ENCODE peak calls at places on chromosomes 16 and 17, in nine cellular contexts. I is K562, O is body of pancreas, P is A549, T is adrenal gland, J is lower leg skin, C is heart left ventricle, Y is IMR-90, D is transverse colon. U is an unnamed sample.

GRCh38 chr17:68356949-68357455 is 65.7 kb downstream of the ARSG start:
- DNase-seq in I (no peak), O (no peak), P (no peak), T (no peak), J (no peak), C (no peak), Y (no peak), D (no peak), U (no peak)

GRCh38 chr16:56525154-56525720 is 5.4 kb upstream of the BBS2 start:
- DNase-seq in I (no peak), O (no peak), P (no peak), T (no peak), J (no peak), C (no peak), Y (peak; percentile 57), D (no peak), U (no peak)

GRCh38 chr17:33888455-33888854 is 366.6 kb upstream of the CCL2 start:
- DNase-seq in I (peak; percentile 55), O (no peak), P (no peak), T (no peak), J (no peak), C (no peak), Y (no peak), D (no peak), U (peak; percentile 66)

GRCh38 chr17:81815646-81815985 is 11.7 kb downstream of the GCGR start:
- DNase-seq in I (no peak), O (no peak), P (no peak), T (no peak), J (no peak), C (no peak), Y (no peak), D (peak; percentile 57), U (no peak)

GRCh38 chr17:76925333-76925935 is 57.2 kb downstream of the MGAT5B start:
- DNase-seq in I (no peak), O (no peak), P (no peak), T (peak; percentile 58), J (no peak), C (no peak), Y (no peak), D (no peak), U (no peak)

GRCh38 chr16:14489460-14489859 is 140.6 kb downstream of the PARN start:
- DNase-seq in I (peak; percentile 47), O (no peak), P (peak; percentile 80), T (peak; percentile 69), J (no peak), C (no peak), Y (peak; percentile 15), D (no peak), U (peak; percentile 49)

GRCh38 chr16:89922477-89922883 is 662 bp upstream of the TUBB3 start:
- DNase-seq in I (peak; percentile 53), O (peak; percentile 75), P (peak; percentile 83), T (peak; percentile 98), J (peak; percentile 63), C (peak; percentile 92), Y (peak; percentile 91), D (peak; percentile 66), U (peak; percentile 34)

GRCh38 chr17:63349478-63350000 is 96.6 kb downstream of the CYB561 start:
- DNase-seq in I (no peak), O (peak; percentile 10), P (no peak), T (no peak), J (no peak), C (no peak), Y (peak; percentile 75), D (no peak), U (no peak)

GRCh38 chr17:15490634-15491261 is 23.3 kb upstream of the CDRT4 start:
- DNase-seq in I (peak; percentile 83), O (peak; percentile 43), P (no peak), T (peak; percentile 84), J (peak; percentile 89), C (peak; percentile 86), Y (peak; percentile 76), D (peak; percentile 74), U (peak; percentile 97)

GRCh38 chr17:74429604-74430384 is 2.1 kb upstream of the GPRC5C start:
- DNase-seq in I (no peak), O (peak; percentile 76), P (no peak), T (no peak), J (peak; percentile 56), C (no peak), Y (no peak), D (peak; percentile 67), U (no peak)

GRCh38 chr17:50139950-50140885 is 10.3 kb upstream of the SAMD14 start:
- DNase-seq in I (peak; percentile 88), O (peak; percentile 79), P (peak; percentile 89), T (peak; percentile 91), J (no peak), C (peak; percentile 82), Y (peak; percentile 73), D (peak; percentile 85), U (peak; percentile 89)

GRCh38 chr17:35892091-35892637 is 12.0 kb upstream of the CCL5 start:
- DNase-seq in I (no peak), O (no peak), P (no peak), T (no peak), J (no peak), C (no peak), Y (peak; percentile 12), D (no peak), U (no peak)

GRCh38 chr17:5055543-5055942 is 20.3 kb upstream of the SLC52A1 start:
- DNase-seq in I (peak; percentile 21), O (no peak), P (no peak), T (no peak), J (no peak), C (no peak), Y (no peak), D (no peak), U (no peak)

GRCh38 chr17:7702776-7703175 is 2.2 kb upstream of the EFNB3 start:
- DNase-seq in I (no peak), O (no peak), P (no peak), T (no peak), J (no peak), C (no peak), Y (no peak), D (no peak), U (no peak)
- TF ChIP-seq POLR2A in I (no peak), O (no peak), P (no peak), T (no peak), J (no peak), C (no peak), Y (no peak), D (no peak), U (no peak)

GRCh38 chr16:84153660-84154214 is 8.6 kb downstream of the DNAAF1 start:
- DNase-seq in I (no peak), O (no peak), P (no peak), T (no peak), J (no peak), C (no peak), Y (peak; percentile 16), D (no peak), U (no peak)
- TF ChIP-seq POLR2A in I (no peak), O (no peak), P (no peak), T (no peak), J (no peak), C (no peak), Y (no peak), D (no peak), U (no peak)

GRCh38 chr17:7652659-7653343 is 2.1 kb downstream of the ATP1B2 start:
- DNase-seq in I (no peak), O (no peak), P (no peak), T (no peak), J (no peak), C (no peak), Y (no peak), D (no peak), U (no peak)

GRCh38 chr17:7654832-7655540 is 4.3 kb downstream of the ATP1B2 start:
- DNase-seq in I (no peak), O (no peak), P (no peak), T (no peak), J (no peak), C (no peak), Y (peak; percentile 44), D (no peak), U (no peak)

GRCh38 chr17:7650509-7651096 is at the start of gene ATP1B2:
- DNase-seq in I (peak; percentile 93), O (peak; percentile 81), P (peak; percentile 90), T (peak; percentile 82), J (peak; percentile 41), C (peak; percentile 77), Y (no peak), D (peak; percentile 75), U (peak; percentile 97)

GRCh38 chr17:7651959-7652658 is 1.4 kb downstream of the ATP1B2 start:
- DNase-seq in I (no peak), O (no peak), P (no peak), T (no peak), J (no peak), C (no peak), Y (no peak), D (no peak), U (peak; percentile 58)

DNA sequence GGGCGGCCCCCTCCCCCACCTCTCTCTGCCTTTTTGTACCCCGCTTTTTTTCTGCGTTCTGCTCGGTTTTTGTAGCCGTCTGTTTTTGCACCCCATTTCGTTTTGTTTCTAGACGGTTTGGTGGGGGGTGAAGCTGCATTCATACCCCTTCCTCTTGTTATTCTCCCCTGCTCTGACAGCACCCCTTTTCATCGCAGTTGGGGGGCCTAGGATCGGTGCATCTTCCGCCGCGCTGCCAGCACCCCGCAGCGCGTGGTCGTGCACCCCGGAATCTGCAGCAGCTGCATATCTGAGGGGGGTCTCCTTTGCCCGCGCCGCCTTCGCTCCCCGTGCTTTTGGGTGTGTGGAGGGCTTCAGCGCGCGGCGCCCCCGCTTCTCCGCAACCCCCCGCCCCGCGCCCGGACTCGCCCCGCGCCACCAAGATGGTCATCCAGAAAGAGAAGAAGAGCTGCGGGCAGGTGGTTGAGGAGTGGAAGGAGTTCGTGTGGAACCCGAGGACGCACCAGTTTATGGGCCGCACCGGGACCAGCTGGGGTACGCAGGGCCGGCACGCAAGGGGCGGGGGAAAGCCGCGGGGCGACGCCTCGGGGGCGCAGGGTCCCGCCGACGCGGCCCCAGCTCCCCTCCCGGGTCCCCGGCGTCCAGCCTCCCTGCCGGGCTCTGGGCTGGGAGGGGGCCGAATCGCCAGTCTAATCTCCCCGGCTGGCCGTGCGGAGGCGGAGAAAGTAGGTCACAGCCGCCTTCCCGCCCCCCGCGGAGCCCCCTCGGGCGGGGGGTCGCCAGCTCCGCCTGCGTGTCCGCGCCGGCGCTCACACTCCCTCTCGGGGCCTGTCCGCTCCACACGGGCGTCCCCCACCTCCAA is 602 bp downstream of the ATP1B2 start:
- DNase-seq in I (peak; percentile 54), O (no peak), P (no peak), T (no peak), J (no peak), C (peak; percentile 45), Y (no peak), D (no peak), U (peak; percentile 60)
- TF ChIP-seq POLR2A in I (no peak), O (no peak), P (no peak), T (no peak), J (no peak), C (no peak), Y (no peak), D (no peak), U (no peak)

DNA sequence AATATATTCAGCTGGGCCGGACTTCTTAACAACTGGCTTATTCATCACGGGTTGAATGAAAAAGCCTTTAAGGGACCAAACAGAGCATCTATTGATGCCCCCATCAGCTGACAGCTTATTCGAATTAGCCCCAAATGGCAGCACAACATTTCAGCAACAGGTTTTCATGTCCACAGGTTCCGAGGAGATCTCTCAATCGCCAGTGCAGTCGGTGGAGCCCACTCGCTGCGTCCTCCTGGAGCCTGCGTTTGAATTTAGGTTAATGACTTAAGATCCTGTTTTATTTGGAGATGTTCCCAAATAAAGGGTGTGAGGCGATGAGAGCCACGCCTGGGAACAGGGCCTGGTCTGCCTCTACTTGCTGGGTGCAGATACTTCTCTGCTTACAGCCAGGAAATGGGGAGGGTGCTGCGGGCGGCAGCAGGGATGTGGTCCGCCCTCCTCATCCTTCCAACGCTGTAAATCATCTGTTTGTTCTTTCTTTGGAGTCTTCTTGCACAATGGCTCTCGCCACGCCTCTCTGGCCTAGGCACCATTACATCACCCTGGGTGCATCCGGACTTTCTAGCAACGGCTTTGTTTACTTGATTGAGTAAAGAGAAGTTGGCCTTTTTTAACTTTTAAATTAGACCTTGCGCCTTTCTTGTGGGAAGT is 22.6 kb downstream of the NDE1 start:
- DNase-seq in I (no peak), O (peak; percentile 85), P (peak; percentile 84), T (peak; percentile 95), J (peak; percentile 97), C (peak; percentile 91), Y (peak; percentile 96), D (peak; percentile 86), U (peak; percentile 17)
- TF ChIP-seq POLR2A in I (no peak), O (no peak), P (no peak), T (no peak), J (no peak), C (no peak), Y (no peak), D (no peak), U (no peak)

U was measured in erythroblast.